ENCODE peak calls at places on chromosomes 4 and X, in six cellular contexts. Q is nucleus accumbens; C is A549; U is effector CD4-positive, alpha-beta T cell; A is germinal center; E is NCI-H345. S is an unnamed sample.

GRCh38 chrX:118975831-118976598 is 1.6 kb downstream of the LONRF3 start:
- DNase-seq in E (peak), Q (peak), A (peak), U (peak), C (peak), S (peak)

GRCh38 chr4:41541697-41542096 is 3.7 kb downstream of the LIMCH1 start:
- DNase-seq in Q (no peak), E (no peak), C (no peak), A (no peak), U (no peak), S (no peak)

GRCh38 chr4:150890246-150890645 is 124.8 kb downstream of the LRBA start:
- DNase-seq in A (no peak), U (no peak), C (no peak), E (no peak), Q (no peak), S (no peak)

GRCh38 chr4:36773467-36773866 is 471.1 kb upstream of the NWD2 start:
- DNase-seq in C (no peak), U (no peak), E (no peak), Q (no peak), A (no peak), S (no peak)

GRCh38 chr4:7201351-7202305 is 9.3 kb downstream of the SORCS2 start:
- DNase-seq in U (no peak), Q (no peak), A (no peak), E (no peak), C (no peak), S (no peak)

GRCh38 chr4:153728660-153729059 is 31.2 kb downstream of the RNF175 start:
- DNase-seq in Q (no peak), C (no peak), U (no peak), A (peak), E (no peak), S (no peak)

GRCh38 chr4:140568507-140569306 is at the start of gene UCP1:
- DNase-seq in A (peak), C (no peak), U (no peak), E (no peak), Q (no peak), S (no peak)

GRCh38 chrX:13685126-13685763 is 3.7 kb upstream of the RAB9A start:
- DNase-seq in U (no peak), E (no peak), A (no peak), Q (no peak), C (peak), S (no peak)

GRCh38 chr4:87213425-87213824 is 7.0 kb downstream of the KLHL8 start:
- DNase-seq in A (no peak), E (no peak), U (no peak), C (no peak), Q (no peak), S (no peak)

GRCh38 chr4:76373919-76374552 is 46.9 kb downstream of the CCDC158 start:
- DNase-seq in A (no peak), C (peak), Q (no peak), E (no peak), U (no peak), S (no peak)

GRCh38 chrX:17769701-17770269 is 32.5 kb downstream of the SCML1 start:
- DNase-seq in Q (no peak), E (no peak), A (no peak), U (no peak), C (no peak), S (no peak)

GRCh38 chr4:16597829-16598228 is 300.6 kb downstream of the LDB2 start:
- DNase-seq in C (no peak), U (no peak), A (no peak), E (no peak), Q (no peak), S (no peak)

GRCh38 chr4:89110541-89110985 is 770 bp upstream of the TIGD2 start:
- DNase-seq in Q (no peak), E (no peak), C (no peak), U (no peak), A (no peak), S (no peak)

GRCh38 chr4:82865592-82865991 is 25.4 kb downstream of the SEC31A start:
- DNase-seq in Q (no peak), C (peak), A (no peak), E (no peak), U (no peak), S (no peak)

GRCh38 chr4:79334341-79334740 is 8.5 kb upstream of the NAA11 start:
- DNase-seq in E (no peak), Q (no peak), U (no peak), A (no peak), C (no peak), S (no peak)

GRCh38 chrX:130213376-130213775 is 41.6 kb downstream of the RAB33A start:
- DNase-seq in U (no peak), Q (no peak), C (no peak), A (no peak), E (no peak), S (no peak)

GRCh38 chr4:123930971-123931370 is 534.4 kb downstream of the SPRY1 start:
- DNase-seq in C (no peak), A (no peak), U (no peak), E (no peak), Q (no peak), S (no peak)

GRCh38 chr4:111028829-111029228 is 406.0 kb upstream of the PITX2 start:
- DNase-seq in C (no peak), E (no peak), A (no peak), Q (no peak), U (no peak), S (no peak)

GRCh38 chrX:82335772-82336171 is 1133.9 kb downstream of the SH3BGRL start:
- DNase-seq in U (no peak), C (no peak), A (no peak), E (no peak), Q (no peak), S (no peak)

GRCh38 chr4:30380404-30380998 is 339.7 kb upstream of the PCDH7 start:
- DNase-seq in A (no peak), C (peak), U (no peak), E (peak), Q (no peak), S (no peak)

GRCh38 chr4:184807797-184808718 is 17.7 kb downstream of the ACSL1 start:
- DNase-seq in C (no peak), E (peak), U (no peak), Q (peak), A (no peak), S (peak)

GRCh38 chr4:86918539-86919072 is 16.2 kb upstream of the AFF1 start:
- DNase-seq in Q (no peak), U (no peak), A (no peak), C (peak), E (no peak), S (no peak)

S was measured in head of caudate nucleus.